ENCODE peak calls at places on chromosomes 6 and 20, in four cellular contexts. One of them, this sample, is unnamed.

GRCh38 chr6:113122060-113122459 is 735.1 kb upstream of the MARCKS start:
- DNase-seq in Peyer's patch: no peak
- DNase-seq in upper lobe of right lung: no peak
- DNase-seq in breast epithelium: no peak
- DNase-seq in this sample: no peak

GRCh38 chr6:136579800-136580199 is 29.6 kb upstream of the MAP7 start:
- DNase-seq in Peyer's patch: no peak
- DNase-seq in upper lobe of right lung: no peak
- DNase-seq in breast epithelium: no peak
- DNase-seq in this sample: no peak

GRCh38 chr6:157635388-157636244 is 187.4 kb upstream of the SNX9 start:
- DNase-seq in Peyer's patch: no peak
- DNase-seq in upper lobe of right lung: no peak
- DNase-seq in breast epithelium: no peak
- DNase-seq in this sample: no peak

GRCh38 chr6:116010400-116011095 is 50.1 kb downstream of the FRK start:
- DNase-seq in Peyer's patch: peak; percentile 63
- DNase-seq in upper lobe of right lung: peak; percentile 67
- DNase-seq in breast epithelium: peak; percentile 61
- DNase-seq in this sample: peak; percentile 2

GRCh38 chr20:63015665-63016361 is 9.0 kb upstream of the BHLHE23 start:
- DNase-seq in Peyer's patch: no peak
- DNase-seq in upper lobe of right lung: no peak
- DNase-seq in breast epithelium: no peak
- DNase-seq in this sample: no peak

GRCh38 chr6:66985816-66986215 is 1278.8 kb upstream of the EYS start:
- DNase-seq in Peyer's patch: no peak
- DNase-seq in upper lobe of right lung: no peak
- DNase-seq in breast epithelium: peak; percentile 41
- DNase-seq in this sample: no peak

GRCh38 chr6:84213217-84213616 is 14.2 kb downstream of the CEP162 start:
- DNase-seq in Peyer's patch: no peak
- DNase-seq in upper lobe of right lung: no peak
- DNase-seq in breast epithelium: no peak
- DNase-seq in this sample: no peak

GRCh38 chr6:169529931-169530761 is 171.7 kb downstream of the WDR27 start:
- DNase-seq in Peyer's patch: no peak
- DNase-seq in upper lobe of right lung: peak; percentile 75
- DNase-seq in breast epithelium: peak; percentile 37
- DNase-seq in this sample: no peak

GRCh38 chr6:1423578-1423977 is 34.2 kb downstream of the FOXF2 start:
- DNase-seq in Peyer's patch: no peak
- DNase-seq in upper lobe of right lung: no peak
- DNase-seq in breast epithelium: no peak
- DNase-seq in this sample: no peak

GRCh38 chr20:58778774-58779173 is 71.9 kb downstream of the GNAS-AS1 start:
- DNase-seq in Peyer's patch: no peak
- DNase-seq in upper lobe of right lung: peak; percentile 8
- DNase-seq in breast epithelium: no peak
- DNase-seq in this sample: no peak

GRCh38 chr6:152458648-152459047 is 178.5 kb downstream of the SYNE1 start:
- DNase-seq in Peyer's patch: no peak
- DNase-seq in upper lobe of right lung: no peak
- DNase-seq in breast epithelium: no peak
- DNase-seq in this sample: no peak

GRCh38 chr6:26555505-26556262 is 17.5 kb downstream of the HMGN4 start:
- DNase-seq in Peyer's patch: no peak
- DNase-seq in upper lobe of right lung: no peak
- DNase-seq in breast epithelium: no peak
- DNase-seq in this sample: no peak

GRCh38 chr6:108762394-108762793 is 85.8 kb upstream of the ARMC2 start:
- DNase-seq in Peyer's patch: no peak
- DNase-seq in upper lobe of right lung: no peak
- DNase-seq in breast epithelium: no peak
- DNase-seq in this sample: no peak

GRCh38 chr6:21505574-21505990 is 88.0 kb upstream of the SOX4 start:
- DNase-seq in Peyer's patch: no peak
- DNase-seq in upper lobe of right lung: no peak
- DNase-seq in breast epithelium: no peak
- DNase-seq in this sample: no peak

GRCh38 chr6:129031051-129031599 is 148.2 kb downstream of the LAMA2 start:
- DNase-seq in Peyer's patch: no peak
- DNase-seq in upper lobe of right lung: no peak
- DNase-seq in breast epithelium: no peak
- DNase-seq in this sample: no peak

GRCh38 chr6:144219056-144219685 is 66.0 kb upstream of the UTRN start:
- DNase-seq in Peyer's patch: no peak
- DNase-seq in upper lobe of right lung: no peak
- DNase-seq in breast epithelium: no peak
- DNase-seq in this sample: no peak

GRCh38 chr6:12129523-12129922 is 117.4 kb downstream of the HIVEP1 start:
- DNase-seq in Peyer's patch: no peak
- DNase-seq in upper lobe of right lung: no peak
- DNase-seq in breast epithelium: no peak
- DNase-seq in this sample: no peak

GRCh38 chr20:6121504-6121903 is 1.3 kb downstream of the FERMT1 start:
- DNase-seq in Peyer's patch: no peak
- DNase-seq in upper lobe of right lung: no peak
- DNase-seq in breast epithelium: no peak
- DNase-seq in this sample: no peak

GRCh38 chr20:45685896-45686295 is 15.9 kb upstream of the WFDC11 start:
- DNase-seq in Peyer's patch: no peak
- DNase-seq in upper lobe of right lung: no peak
- DNase-seq in breast epithelium: no peak
- DNase-seq in this sample: no peak

GRCh38 chr20:43533060-43533459 is 25.6 kb downstream of the L3MBTL1 start:
- DNase-seq in Peyer's patch: no peak
- DNase-seq in upper lobe of right lung: peak; percentile 29
- DNase-seq in breast epithelium: no peak
- DNase-seq in this sample: no peak

GRCh38 chr6:110513001-110513400 is 36.6 kb upstream of the SLC22A16 start:
- DNase-seq in Peyer's patch: no peak
- DNase-seq in upper lobe of right lung: no peak
- DNase-seq in breast epithelium: no peak
- DNase-seq in this sample: no peak

GRCh38 chr6:11525468-11526155 is 11.9 kb upstream of the TMEM170B start:
- DNase-seq in Peyer's patch: no peak
- DNase-seq in upper lobe of right lung: no peak
- DNase-seq in breast epithelium: peak; percentile 28
- DNase-seq in this sample: no peak

GRCh38 chr20:43457640-43458421 is at the start of gene SRSF6:
- DNase-seq in Peyer's patch: peak; percentile 95
- DNase-seq in upper lobe of right lung: peak; percentile 98
- DNase-seq in breast epithelium: peak; percentile 93
- DNase-seq in this sample: peak; percentile 86

GRCh38 chr6:29762051-29762450 is 38.8 kb downstream of the HLA-F start:
- DNase-seq in Peyer's patch: no peak
- DNase-seq in upper lobe of right lung: no peak
- DNase-seq in breast epithelium: no peak
- DNase-seq in this sample: no peak

GRCh38 chr6:136846046-136846445 is 23.7 kb downstream of the PEX7 start:
- DNase-seq in Peyer's patch: no peak
- DNase-seq in upper lobe of right lung: no peak
- DNase-seq in breast epithelium: no peak
- DNase-seq in this sample: no peak

GRCh38 chr6:138647006-138647405 is 126.6 kb upstream of the CCDC28A start:
- DNase-seq in Peyer's patch: no peak
- DNase-seq in upper lobe of right lung: no peak
- DNase-seq in breast epithelium: no peak
- DNase-seq in this sample: no peak

GRCh38 chr6:136069119-136069518 is 181.0 kb downstream of the MTFR2 start:
- DNase-seq in Peyer's patch: no peak
- DNase-seq in upper lobe of right lung: no peak
- DNase-seq in breast epithelium: no peak
- DNase-seq in this sample: no peak

GRCh38 chr6:7152467-7152866 is 44.7 kb downstream of the RREB1 start:
- DNase-seq in Peyer's patch: no peak
- DNase-seq in upper lobe of right lung: no peak
- DNase-seq in breast epithelium: no peak
- DNase-seq in this sample: no peak

GRCh38 chr20:52746768-52747167 is 225.4 kb upstream of the TSHZ2 start:
- DNase-seq in Peyer's patch: no peak
- DNase-seq in upper lobe of right lung: no peak
- DNase-seq in breast epithelium: no peak
- DNase-seq in this sample: no peak

GRCh38 chr6:122207794-122208193 is 191.7 kb upstream of the HSF2 start:
- DNase-seq in Peyer's patch: no peak
- DNase-seq in upper lobe of right lung: no peak
- DNase-seq in breast epithelium: no peak
- DNase-seq in this sample: no peak

GRCh38 chr20:60060593-60060992 is 102.4 kb downstream of the CDH26 start:
- DNase-seq in Peyer's patch: no peak
- DNase-seq in upper lobe of right lung: peak; percentile 77
- DNase-seq in breast epithelium: no peak
- DNase-seq in this sample: no peak

GRCh38 chr20:11012975-11013374 is 339.2 kb upstream of the JAG1 start:
- DNase-seq in Peyer's patch: no peak
- DNase-seq in upper lobe of right lung: no peak
- DNase-seq in breast epithelium: no peak
- DNase-seq in this sample: no peak

DNA sequence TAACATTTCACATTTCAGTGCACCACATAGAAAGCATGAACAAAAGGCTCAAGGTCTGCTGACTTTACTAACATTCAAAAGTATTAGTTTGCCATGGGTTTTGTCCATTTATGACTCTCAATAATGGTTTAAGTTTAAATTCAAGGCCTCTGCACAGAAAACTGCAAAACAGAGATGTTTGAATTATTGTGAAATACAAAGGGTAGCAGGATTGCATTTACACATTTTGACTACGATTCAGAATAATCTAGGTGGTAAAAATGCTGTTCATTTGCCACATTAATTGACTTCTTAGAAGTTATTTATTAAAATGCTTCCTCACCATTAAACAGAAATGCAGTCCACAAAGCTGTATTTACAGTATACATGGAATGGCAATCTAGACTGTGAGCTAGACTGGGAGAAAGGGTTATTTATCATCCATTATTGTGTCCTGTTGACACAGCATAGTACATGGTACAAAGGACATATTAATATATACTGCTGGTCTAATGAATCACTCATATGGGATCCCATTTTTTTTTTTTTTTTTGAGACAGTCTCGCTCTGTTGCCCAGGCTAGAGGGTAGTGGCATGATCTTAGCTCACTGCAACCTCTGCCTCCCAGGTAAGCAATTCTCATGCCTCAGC is 18.0 kb downstream of the USP49 start:
- DNase-seq in Peyer's patch: no peak
- DNase-seq in upper lobe of right lung: no peak
- DNase-seq in breast epithelium: no peak
- DNase-seq in this sample: no peak
- H3K4me3 ChIP-seq in Peyer's patch: no peak overlapping the region
- H3K4me3 ChIP-seq in upper lobe of right lung: no peak overlapping the region
- H3K4me3 ChIP-seq in breast epithelium: no peak overlapping the region
- H3K4me3 ChIP-seq in this sample: no peak overlapping the region

DNA sequence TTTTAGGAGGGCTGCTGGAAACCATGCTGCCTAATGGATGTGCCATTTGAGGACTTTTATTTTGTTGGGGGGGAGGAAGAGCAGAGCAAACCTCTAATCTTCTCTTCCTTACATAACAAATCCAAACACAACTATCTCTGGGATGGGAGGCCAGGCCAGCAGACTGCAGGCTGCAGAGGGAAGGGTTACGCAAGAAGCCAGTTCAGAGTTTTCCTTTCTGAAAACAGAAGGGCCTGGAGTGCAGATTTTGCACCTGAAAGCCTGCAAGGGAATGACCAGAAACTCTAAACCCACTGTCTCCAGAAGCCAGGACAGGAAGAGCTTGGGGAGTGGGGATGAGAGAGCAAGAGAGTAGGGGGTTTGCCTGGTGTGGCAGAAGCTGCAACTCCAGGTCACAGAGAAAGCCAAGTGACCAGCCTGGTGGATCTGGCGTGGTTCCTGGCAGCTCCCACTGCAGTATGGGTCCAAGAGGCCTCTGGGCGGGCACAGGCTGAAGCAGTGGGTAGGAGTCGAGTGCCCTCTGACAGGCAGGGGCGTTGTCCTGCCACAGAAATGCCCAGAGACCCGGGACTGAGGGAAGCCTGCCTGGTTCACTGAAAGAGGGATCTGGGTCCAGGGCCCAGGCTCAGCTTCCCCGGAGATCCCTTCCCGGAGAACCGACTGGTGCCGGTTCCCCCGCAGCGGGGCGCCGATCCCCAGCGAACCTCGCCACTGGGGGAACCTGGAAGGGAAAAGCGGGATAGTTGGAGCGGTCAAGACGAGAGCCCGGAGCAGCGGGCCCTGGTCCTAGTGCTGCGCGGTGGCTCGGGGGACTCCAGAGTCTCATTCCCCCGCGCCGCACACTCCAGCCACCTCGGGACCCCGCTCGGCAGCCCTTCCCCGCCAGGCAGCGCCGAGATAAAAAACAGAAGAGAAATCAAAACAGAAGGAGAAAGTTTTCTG is 6.7 kb downstream of the MAFB start:
- DNase-seq in Peyer's patch: no peak
- DNase-seq in upper lobe of right lung: peak; percentile 73
- DNase-seq in breast epithelium: no peak
- DNase-seq in this sample: no peak
- H3K27me3 ChIP-seq in Peyer's patch: no peaks in the 10 kb centered on the region
- H3K27me3 ChIP-seq in upper lobe of right lung: no peaks in the 10 kb centered on the region
- H3K27me3 ChIP-seq in breast epithelium: no peaks in the 10 kb centered on the region
- H3K27me3 ChIP-seq in this sample: peaks cover 19% of the 10 kb centered on the region

GRCh38 chr6:111949546-111949945 is 76.3 kb upstream of the FYN start:
- DNase-seq in Peyer's patch: no peak
- DNase-seq in upper lobe of right lung: no peak
- DNase-seq in breast epithelium: no peak
- DNase-seq in this sample: no peak

GRCh38 chr6:111952821-111953535 is 79.7 kb upstream of the FYN start:
- DNase-seq in Peyer's patch: no peak
- DNase-seq in upper lobe of right lung: no peak
- DNase-seq in breast epithelium: no peak
- DNase-seq in this sample: no peak

GRCh38 chr6:111952326-111952725 is 79.1 kb upstream of the FYN start:
- DNase-seq in Peyer's patch: no peak
- DNase-seq in upper lobe of right lung: no peak
- DNase-seq in breast epithelium: no peak
- DNase-seq in this sample: no peak

GRCh38 chr6:111951439-111952140 is 78.3 kb upstream of the FYN start:
- DNase-seq in Peyer's patch: no peak
- DNase-seq in upper lobe of right lung: no peak
- DNase-seq in breast epithelium: no peak
- DNase-seq in this sample: no peak

GRCh38 chr6:111950661-111951426 is 77.6 kb upstream of the FYN start:
- DNase-seq in Peyer's patch: no peak
- DNase-seq in upper lobe of right lung: no peak
- DNase-seq in breast epithelium: no peak
- DNase-seq in this sample: no peak
- H3K9me3 ChIP-seq in Peyer's patch: no peaks in the 10 kb centered on the region
- H3K9me3 ChIP-seq in upper lobe of right lung: no peaks in the 10 kb centered on the region
- H3K9me3 ChIP-seq in breast epithelium: no peaks in the 10 kb centered on the region
- H3K9me3 ChIP-seq in this sample: no peaks in the 10 kb centered on the region

DNA sequence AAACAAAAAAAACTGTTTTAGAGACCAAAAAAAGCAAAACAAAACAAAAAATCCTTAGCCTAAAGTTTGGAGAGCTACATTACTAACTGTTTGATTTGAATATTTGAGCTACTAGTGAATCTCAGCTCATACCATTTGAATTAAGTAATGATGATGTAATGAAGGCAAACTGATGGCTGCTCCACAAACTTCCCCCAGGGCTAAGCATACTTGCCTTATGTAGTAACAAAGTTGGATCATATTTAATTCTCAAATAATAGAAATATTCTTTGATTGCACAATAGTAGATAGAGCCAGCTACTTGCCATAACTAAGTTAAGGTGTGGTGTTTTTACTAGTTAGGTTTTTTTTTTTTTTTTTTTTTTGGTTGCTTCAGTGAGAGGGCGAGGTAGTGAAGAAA is 2.8 kb downstream of the RAB32 start:
- DNase-seq in Peyer's patch: no peak
- DNase-seq in upper lobe of right lung: no peak
- DNase-seq in breast epithelium: peak; percentile 74
- DNase-seq in this sample: no peak
- H3K4me3 ChIP-seq in Peyer's patch: no peak overlapping the region
- H3K4me3 ChIP-seq in upper lobe of right lung: peak overlapping the region; percentile 88
- H3K4me3 ChIP-seq in breast epithelium: no peak overlapping the region
- H3K4me3 ChIP-seq in this sample: no peak overlapping the region

This sample was measured in effector memory CD4-positive, alpha-beta T cell.